ENCODE peak calls at places on chromosomes 3 and 15, in four cellular contexts. B is OCI-LY7, V is cardiac fibroblast, M is fibroblast of lung. I is an unnamed sample.

GRCh38 chr15:100919481-100920405 is 586 bp downstream of the LRRK1 start:
- DNase-seq in M (peak), B (peak), V (peak), I (no peak)

GRCh38 chr15:52734329-52734728 is 55.1 kb upstream of the ATOSA start:
- DNase-seq in M (no peak), V (no peak), B (no peak), I (peak)

GRCh38 chr15:70604671-70605070 is 158.7 kb downstream of the UACA start:
- DNase-seq in V (peak), B (no peak), M (peak), I (no peak)

GRCh38 chr3:11803977-11804903 is 42.4 kb downstream of the TAMM41 start:
- DNase-seq in M (peak), V (peak), B (peak), I (peak)

GRCh38 chr3:128269796-128270195 is 116.5 kb downstream of the EEFSEC start:
- DNase-seq in M (no peak), V (no peak), B (no peak), I (no peak)

GRCh38 chr3:132660745-132661067 is 577 bp downstream of the UBA5 start:
- DNase-seq in M (peak), B (no peak), V (peak), I (no peak)

GRCh38 chr3:51982352-51982837 is 940 bp upstream of the ACY1 start:
- DNase-seq in V (no peak), M (no peak), B (peak), I (no peak)

GRCh38 chr3:55159711-55160110 is 231.9 kb upstream of the LRTM1 start:
- DNase-seq in B (no peak), V (no peak), M (no peak), I (no peak)

GRCh38 chr15:66743703-66744536 is 41.9 kb downstream of the SMAD6 start:
- DNase-seq in M (no peak), B (no peak), V (peak), I (peak)

GRCh38 chr3:123449092-123449985 is 449 bp upstream of the ADCY5 start:
- DNase-seq in B (no peak), M (peak), V (peak), I (peak)

GRCh38 chr15:64856429-64857145 is 14.9 kb downstream of the PLEKHO2 start:
- DNase-seq in V (peak), M (peak), B (no peak), I (peak)

GRCh38 chr3:128226794-128227399 is 73.6 kb downstream of the EEFSEC start:
- DNase-seq in M (peak), V (peak), B (peak), I (peak)

GRCh38 chr15:90934256-90934948 is 683 bp upstream of the UNC45A start:
- DNase-seq in V (peak), M (peak), B (peak), I (peak)

GRCh38 chr3:191253089-191253799 is 54.2 kb downstream of the OSTN start:
- DNase-seq in M (no peak), B (peak), V (no peak), I (no peak)

GRCh38 chr3:31828007-31828406 is 153.1 kb downstream of the OSBPL10 start:
- DNase-seq in V (no peak), M (no peak), B (no peak), I (no peak)

GRCh38 chr3:43960448-43960840 is 269.7 kb downstream of the ABHD5 start:
- DNase-seq in V (peak), M (peak), B (no peak), I (peak)

GRCh38 chr15:35624881-35625280 is 78.9 kb upstream of the DPH6 start:
- DNase-seq in V (peak), B (no peak), M (peak), I (peak)

GRCh38 chr15:73153024-73153423 is 100.8 kb downstream of the NEO1 start:
- DNase-seq in B (no peak), M (no peak), V (no peak), I (no peak)

GRCh38 chr3:127800508-127800907 is 21.8 kb downstream of the MGLL start:
- DNase-seq in V (peak), B (no peak), M (peak), I (no peak)

GRCh38 chr15:60090747-60091146 is 86.6 kb downstream of the FOXB1 start:
- DNase-seq in B (no peak), V (no peak), M (peak), I (no peak)

GRCh38 chr15:44033894-44034293 is 161.2 kb downstream of the FRMD5 start:
- DNase-seq in M (peak), B (no peak), V (peak), I (peak)

GRCh38 chr15:99073008-99073714 is 31.7 kb upstream of the SYNM start:
- DNase-seq in B (no peak), M (peak), V (no peak), I (no peak)

GRCh38 chr3:122325769-122326168 is 721 bp downstream of the CSTA start:
- DNase-seq in B (no peak), M (no peak), V (no peak), I (no peak)

GRCh38 chr3:194251891-194252560 is 99.1 kb downstream of the CPN2 start:
- DNase-seq in B (no peak), M (no peak), V (no peak), I (no peak)

GRCh38 chr15:56919708-56920637 is 1.5 kb downstream of the TCF12 start:
- DNase-seq in M (peak), V (peak), B (peak), I (peak)

GRCh38 chr3:48891606-48892005 is 7.1 kb downstream of the SLC25A20 start:
- DNase-seq in B (no peak), V (no peak), M (no peak), I (no peak)
- TF ChIP-seq CTCF in B (no peak), V (no peak), M (no peak), I (no peak)

DNA sequence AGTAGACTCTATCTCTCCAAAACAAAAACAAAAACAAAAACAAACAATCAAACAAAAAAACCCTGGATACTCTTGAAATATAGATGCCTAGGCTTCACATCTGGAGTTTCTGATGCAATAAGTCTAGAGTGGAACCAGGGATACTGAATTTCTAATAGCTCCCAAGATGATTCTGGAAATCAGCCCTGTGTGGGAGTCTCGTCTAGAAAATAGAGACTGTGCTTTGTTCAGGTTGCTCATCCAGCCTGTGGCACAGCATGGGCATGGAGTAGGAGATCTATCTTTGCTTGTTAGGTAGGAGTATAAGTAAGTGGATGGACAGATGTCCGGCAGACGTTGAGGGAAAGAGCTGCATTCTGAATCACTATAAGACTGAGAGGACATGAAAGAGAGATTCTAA is 92.4 kb upstream of the STRIT1 start:
- DNase-seq in B (no peak), M (no peak), V (no peak), I (peak)
- TF ChIP-seq CTCF in B (no peak), M (no peak), V (no peak), I (no peak)

DNA sequence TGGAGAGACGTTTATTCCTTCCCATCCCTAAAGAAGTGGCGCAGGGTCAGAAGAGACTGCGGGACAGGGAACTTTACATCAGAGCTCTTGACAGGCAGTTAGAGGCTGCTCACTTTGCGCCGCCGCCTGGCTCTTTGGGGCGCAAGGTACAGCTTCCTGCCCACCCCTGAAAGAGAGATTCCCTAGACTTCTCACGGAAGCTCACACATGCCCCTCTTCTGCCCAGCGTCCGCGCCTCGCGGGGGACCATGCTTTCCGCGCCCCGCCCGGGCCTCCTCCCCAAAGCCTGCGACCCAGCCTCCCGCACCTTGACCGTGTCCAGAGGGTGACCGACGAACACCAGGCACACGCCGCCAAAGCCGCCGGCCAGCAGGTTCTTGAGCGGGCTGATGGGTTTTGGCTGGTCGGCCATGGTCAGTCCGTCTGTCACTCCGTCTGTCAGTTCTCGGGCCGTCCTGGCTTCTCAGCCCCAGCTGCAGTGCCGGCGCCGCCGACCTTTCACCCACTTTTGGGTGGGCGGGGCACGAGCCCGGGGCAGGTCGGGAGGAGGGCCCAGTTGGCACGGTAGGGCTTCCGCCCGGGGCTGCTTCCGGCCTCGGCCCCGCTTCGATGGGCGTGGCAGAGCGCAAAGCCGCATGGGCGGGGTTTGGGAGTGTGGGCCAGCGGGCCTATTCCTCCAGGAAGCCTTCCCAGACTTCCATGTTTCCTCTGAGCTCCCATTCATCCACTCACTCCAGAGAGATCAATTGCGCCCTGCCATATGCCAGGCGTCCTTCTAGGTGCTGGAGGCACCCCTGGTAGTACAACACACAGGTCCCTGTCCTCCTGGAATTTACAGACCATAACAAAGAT is at the start of gene SLC25A20:
- DNase-seq in V (peak), M (peak), B (peak), I (peak)
- TF ChIP-seq CTCF in V (no peak), M (peak), B (peak), I (peak)

GRCh38 chr15:40595219-40595618 is 1.2 kb downstream of the KNL1 start:
- DNase-seq in M (no peak), B (no peak), V (no peak), I (no peak)

GRCh38 chr15:40595773-40596172 is 1.7 kb downstream of the KNL1 start:
- DNase-seq in B (no peak), V (no peak), M (no peak), I (no peak)

GRCh38 chr15:40593588-40594428 is at the start of gene KNL1:
- DNase-seq in V (peak), B (peak), M (peak), I (peak)

GRCh38 chr15:40593130-40593529 is 919 bp upstream of the KNL1 start:
- DNase-seq in B (no peak), M (no peak), V (no peak), I (no peak)

GRCh38 chr15:40594429-40594836 is 384 bp downstream of the KNL1 start:
- DNase-seq in V (peak), M (peak), B (peak), I (no peak)
- TF ChIP-seq CTCF in V (peak), M (peak), B (no peak), I (peak)

GRCh38 chr3:97957617-97958311 is 14.5 kb downstream of the RIOX2 start:
- DNase-seq in B (no peak), M (no peak), V (peak), I (no peak)

GRCh38 chr3:97952280-97952679 is 20.0 kb downstream of the RIOX2 start:
- DNase-seq in B (no peak), V (peak), M (no peak), I (peak)

GRCh38 chr3:97956051-97956450 is 16.2 kb downstream of the RIOX2 start:
- DNase-seq in M (no peak), V (no peak), B (no peak), I (no peak)

GRCh38 chr3:97952872-97953271 is 19.4 kb downstream of the RIOX2 start:
- DNase-seq in B (no peak), M (no peak), V (peak), I (no peak)

GRCh38 chr3:97954193-97954827 is 17.9 kb downstream of the RIOX2 start:
- DNase-seq in V (no peak), B (no peak), M (no peak), I (no peak)
- TF ChIP-seq CTCF in V (no peak), B (no peak), M (no peak), I (no peak)

GRCh38 chr3:65914032-65914739 is 124.5 kb downstream of the MAGI1 start:
- DNase-seq in V (peak), M (no peak), B (no peak), I (no peak)
- TF ChIP-seq CTCF in V (peak), M (peak), B (no peak), I (peak)

GRCh38 chr3:66572090-66572632 is 71.3 kb upstream of the LRIG1 start:
- DNase-seq in V (no peak), B (no peak), M (no peak), I (no peak)

GRCh38 chr3:66574091-66574490 is 73.3 kb upstream of the LRIG1 start:
- DNase-seq in V (no peak), B (no peak), M (no peak), I (no peak)

GRCh38 chr3:66577804-66578203 is 77.0 kb upstream of the LRIG1 start:
- DNase-seq in V (no peak), B (no peak), M (no peak), I (no peak)

DNA sequence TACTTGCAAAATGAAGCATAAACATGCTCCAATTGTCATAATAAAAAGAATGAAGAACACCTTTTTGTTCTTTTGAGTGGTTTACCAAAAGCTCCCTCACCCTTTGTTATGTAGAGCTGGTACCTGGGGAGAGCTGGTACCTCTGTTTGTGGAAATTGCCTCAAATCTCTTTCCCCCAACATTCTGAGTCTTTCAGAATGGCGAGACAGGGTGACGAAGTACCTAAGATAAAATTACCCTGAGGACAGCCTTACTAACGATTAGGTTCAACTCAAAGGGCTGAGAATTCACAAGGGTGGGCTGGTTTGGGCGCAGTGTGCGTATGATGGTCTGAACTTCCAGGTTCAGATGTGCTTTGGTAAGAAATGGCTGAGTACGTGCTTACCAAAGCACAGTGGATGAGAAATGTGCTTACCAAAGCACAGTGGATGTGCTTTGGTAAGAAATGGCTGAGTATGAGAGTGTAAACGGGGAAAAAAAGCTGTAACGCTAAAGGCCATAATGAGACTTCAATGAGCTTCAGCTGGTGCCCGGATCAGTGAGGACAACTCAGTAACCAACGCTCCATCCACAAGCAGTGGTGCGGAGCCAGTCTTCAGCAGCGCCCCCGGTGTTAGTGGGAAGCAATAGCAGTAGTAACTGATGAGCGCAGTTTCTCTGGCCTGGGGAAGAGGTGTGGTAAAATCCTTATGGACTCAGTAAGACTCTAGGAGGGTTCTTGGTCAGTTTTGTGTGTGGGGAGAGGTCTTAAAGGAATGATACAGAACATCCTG is 72.3 kb upstream of the LRIG1 start:
- DNase-seq in M (no peak), V (peak), B (peak), I (no peak)
- TF ChIP-seq CTCF in M (peak), V (peak), B (peak), I (no peak)

GRCh38 chr3:25894101-25894500 is 104.2 kb downstream of the OXSM start:
- DNase-seq in B (no peak), M (no peak), V (no peak), I (no peak)

GRCh38 chr3:25895031-25895430 is 105.1 kb downstream of the OXSM start:
- DNase-seq in V (no peak), B (no peak), M (peak), I (no peak)

GRCh38 chr3:25899352-25900101 is 109.6 kb downstream of the OXSM start:
- DNase-seq in B (no peak), M (no peak), V (no peak), I (no peak)

GRCh38 chr3:25895443-25895842 is 105.6 kb downstream of the OXSM start:
- DNase-seq in M (peak), V (peak), B (no peak), I (no peak)

GRCh38 chr3:25897019-25897418 is 107.1 kb downstream of the OXSM start:
- DNase-seq in V (peak), M (no peak), B (peak), I (no peak)
- TF ChIP-seq CTCF in V (peak), M (peak), B (peak), I (no peak)

DNA sequence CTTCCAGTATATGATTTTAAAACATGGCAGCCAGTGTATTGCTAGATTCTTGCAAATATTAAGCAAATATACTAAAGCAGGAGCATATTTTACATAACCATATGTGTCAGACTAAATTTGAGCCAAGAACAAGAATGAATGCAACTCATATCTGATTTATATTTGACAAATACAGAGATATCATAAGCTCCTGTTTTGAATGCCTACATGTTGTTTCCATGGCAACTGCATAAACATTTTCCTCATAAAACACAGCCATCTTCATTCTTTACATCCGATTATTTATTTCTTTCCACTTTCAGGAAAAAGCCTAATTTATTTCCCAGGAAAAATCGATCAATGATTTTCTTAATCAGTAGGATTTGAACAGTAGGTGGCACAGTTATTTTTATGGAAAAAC is 172.2 kb upstream of the TSPAN3 start:
- DNase-seq in M (no peak), V (peak), B (no peak), I (peak)
- TF ChIP-seq CTCF in M (no peak), V (no peak), B (no peak), I (no peak)

I was measured in fibroblast of the aortic adventitia.